ENCODE peak calls at places on chromosome 21, in ten cellular contexts. One of them, this sample, is unnamed.

GRCh38 chr21:40016667-40017066 is 149.4 kb downstream of the PCP4 start:
- DNase-seq in stimulated activated CD4-positive, alpha-beta T cell treated with anti-CD3 and anti-CD28 coated beads, Interleukin-1b, Interleukin-23, amount 100 ng/mL, for 24 hours: no peak
- DNase-seq in activated T-cell treated with anti-CD3 and anti-CD28 coated beads, Interleukin-2, amount 50 U/mL, for 1 hour: no peak
- DNase-seq in fibroblast of pulmonary artery: no peak
- DNase-seq in NCI-H774: no peak
- DNase-seq in CD4-positive, CD25-positive, alpha-beta regulatory T cell: no peak
- DNase-seq in upper lobe of left lung: no peak
- DNase-seq in transverse colon: no peak
- DNase-seq in B cell: no peak
- DNase-seq in SK-MEL-5: no peak
- DNase-seq in this sample: no peak

GRCh38 chr21:26939532-26940181 is 27.2 kb downstream of the ADAMTS5 start:
- DNase-seq in upper lobe of left lung: no peak
- DNase-seq in SK-MEL-5: no peak
- DNase-seq in fibroblast of pulmonary artery: no peak
- DNase-seq in NCI-H774: no peak
- DNase-seq in stimulated activated CD4-positive, alpha-beta T cell treated with anti-CD3 and anti-CD28 coated beads, Interleukin-1b, Interleukin-23, amount 100 ng/mL, for 24 hours: no peak
- DNase-seq in activated T-cell treated with anti-CD3 and anti-CD28 coated beads, Interleukin-2, amount 50 U/mL, for 1 hour: no peak
- DNase-seq in B cell: no peak
- DNase-seq in transverse colon: no peak
- DNase-seq in CD4-positive, CD25-positive, alpha-beta regulatory T cell: no peak
- DNase-seq in this sample: no peak

GRCh38 chr21:15010645-15011044 is 54.2 kb downstream of the NRIP1 start:
- DNase-seq in SK-MEL-5: no peak
- DNase-seq in transverse colon: no peak
- DNase-seq in fibroblast of pulmonary artery: no peak
- DNase-seq in activated T-cell treated with anti-CD3 and anti-CD28 coated beads, Interleukin-2, amount 50 U/mL, for 1 hour: no peak
- DNase-seq in upper lobe of left lung: no peak
- DNase-seq in stimulated activated CD4-positive, alpha-beta T cell treated with anti-CD3 and anti-CD28 coated beads, Interleukin-1b, Interleukin-23, amount 100 ng/mL, for 24 hours: no peak
- DNase-seq in CD4-positive, CD25-positive, alpha-beta regulatory T cell: no peak
- DNase-seq in B cell: no peak
- DNase-seq in NCI-H774: no peak
- DNase-seq in this sample: no peak

GRCh38 chr21:44087426-44088400 is 19.5 kb upstream of the PWP2 start:
- DNase-seq in SK-MEL-5: no peak
- DNase-seq in NCI-H774: no peak
- DNase-seq in B cell: no peak
- DNase-seq in upper lobe of left lung: peak
- DNase-seq in CD4-positive, CD25-positive, alpha-beta regulatory T cell: no peak
- DNase-seq in fibroblast of pulmonary artery: no peak
- DNase-seq in activated T-cell treated with anti-CD3 and anti-CD28 coated beads, Interleukin-2, amount 50 U/mL, for 1 hour: no peak
- DNase-seq in transverse colon: no peak
- DNase-seq in stimulated activated CD4-positive, alpha-beta T cell treated with anti-CD3 and anti-CD28 coated beads, Interleukin-1b, Interleukin-23, amount 100 ng/mL, for 24 hours: no peak
- DNase-seq in this sample: no peak

GRCh38 chr21:19507682-19508260 is 1104.2 kb upstream of the TMPRSS15 start:
- DNase-seq in NCI-H774: no peak
- DNase-seq in activated T-cell treated with anti-CD3 and anti-CD28 coated beads, Interleukin-2, amount 50 U/mL, for 1 hour: no peak
- DNase-seq in CD4-positive, CD25-positive, alpha-beta regulatory T cell: no peak
- DNase-seq in upper lobe of left lung: no peak
- DNase-seq in stimulated activated CD4-positive, alpha-beta T cell treated with anti-CD3 and anti-CD28 coated beads, Interleukin-1b, Interleukin-23, amount 100 ng/mL, for 24 hours: no peak
- DNase-seq in B cell: no peak
- DNase-seq in fibroblast of pulmonary artery: peak
- DNase-seq in transverse colon: no peak
- DNase-seq in SK-MEL-5: peak
- DNase-seq in this sample: no peak

GRCh38 chr21:42252778-42253340 is 33.9 kb downstream of the ABCG1 start:
- DNase-seq in B cell: no peak
- DNase-seq in fibroblast of pulmonary artery: no peak
- DNase-seq in NCI-H774: no peak
- DNase-seq in CD4-positive, CD25-positive, alpha-beta regulatory T cell: no peak
- DNase-seq in activated T-cell treated with anti-CD3 and anti-CD28 coated beads, Interleukin-2, amount 50 U/mL, for 1 hour: no peak
- DNase-seq in upper lobe of left lung: no peak
- DNase-seq in SK-MEL-5: no peak
- DNase-seq in stimulated activated CD4-positive, alpha-beta T cell treated with anti-CD3 and anti-CD28 coated beads, Interleukin-1b, Interleukin-23, amount 100 ng/mL, for 24 hours: no peak
- DNase-seq in transverse colon: peak
- DNase-seq in this sample: no peak

GRCh38 chr21:36705679-36706481 is 7.0 kb downstream of the SIM2 start:
- DNase-seq in fibroblast of pulmonary artery: no peak
- DNase-seq in SK-MEL-5: no peak
- DNase-seq in activated T-cell treated with anti-CD3 and anti-CD28 coated beads, Interleukin-2, amount 50 U/mL, for 1 hour: no peak
- DNase-seq in stimulated activated CD4-positive, alpha-beta T cell treated with anti-CD3 and anti-CD28 coated beads, Interleukin-1b, Interleukin-23, amount 100 ng/mL, for 24 hours: no peak
- DNase-seq in B cell: no peak
- DNase-seq in upper lobe of left lung: peak
- DNase-seq in transverse colon: no peak
- DNase-seq in CD4-positive, CD25-positive, alpha-beta regulatory T cell: no peak
- DNase-seq in NCI-H774: no peak
- DNase-seq in this sample: no peak

GRCh38 chr21:44929242-44929798 is 8.6 kb upstream of the ITGB2 start:
- DNase-seq in activated T-cell treated with anti-CD3 and anti-CD28 coated beads, Interleukin-2, amount 50 U/mL, for 1 hour: no peak
- DNase-seq in CD4-positive, CD25-positive, alpha-beta regulatory T cell: no peak
- DNase-seq in B cell: no peak
- DNase-seq in SK-MEL-5: no peak
- DNase-seq in transverse colon: no peak
- DNase-seq in upper lobe of left lung: no peak
- DNase-seq in stimulated activated CD4-positive, alpha-beta T cell treated with anti-CD3 and anti-CD28 coated beads, Interleukin-1b, Interleukin-23, amount 100 ng/mL, for 24 hours: no peak
- DNase-seq in NCI-H774: no peak
- DNase-seq in fibroblast of pulmonary artery: peak
- DNase-seq in this sample: no peak

GRCh38 chr21:16176570-16176969 is 446.8 kb downstream of the USP25 start:
- DNase-seq in stimulated activated CD4-positive, alpha-beta T cell treated with anti-CD3 and anti-CD28 coated beads, Interleukin-1b, Interleukin-23, amount 100 ng/mL, for 24 hours: no peak
- DNase-seq in fibroblast of pulmonary artery: no peak
- DNase-seq in SK-MEL-5: no peak
- DNase-seq in upper lobe of left lung: no peak
- DNase-seq in NCI-H774: no peak
- DNase-seq in transverse colon: no peak
- DNase-seq in activated T-cell treated with anti-CD3 and anti-CD28 coated beads, Interleukin-2, amount 50 U/mL, for 1 hour: no peak
- DNase-seq in CD4-positive, CD25-positive, alpha-beta regulatory T cell: no peak
- DNase-seq in B cell: no peak
- DNase-seq in this sample: no peak

GRCh38 chr21:44836349-44836665 is 18.4 kb upstream of the SUMO3 start:
- DNase-seq in fibroblast of pulmonary artery: no peak
- DNase-seq in B cell: no peak
- DNase-seq in upper lobe of left lung: no peak
- DNase-seq in stimulated activated CD4-positive, alpha-beta T cell treated with anti-CD3 and anti-CD28 coated beads, Interleukin-1b, Interleukin-23, amount 100 ng/mL, for 24 hours: no peak
- DNase-seq in SK-MEL-5: no peak
- DNase-seq in NCI-H774: no peak
- DNase-seq in CD4-positive, CD25-positive, alpha-beta regulatory T cell: no peak
- DNase-seq in transverse colon: no peak
- DNase-seq in activated T-cell treated with anti-CD3 and anti-CD28 coated beads, Interleukin-2, amount 50 U/mL, for 1 hour: no peak
- DNase-seq in this sample: no peak

GRCh38 chr21:18244721-18245486 is at the start of gene CHODL:
- DNase-seq in B cell: no peak
- DNase-seq in NCI-H774: no peak
- DNase-seq in upper lobe of left lung: no peak
- DNase-seq in transverse colon: no peak
- DNase-seq in CD4-positive, CD25-positive, alpha-beta regulatory T cell: no peak
- DNase-seq in stimulated activated CD4-positive, alpha-beta T cell treated with anti-CD3 and anti-CD28 coated beads, Interleukin-1b, Interleukin-23, amount 100 ng/mL, for 24 hours: no peak
- DNase-seq in fibroblast of pulmonary artery: no peak
- DNase-seq in activated T-cell treated with anti-CD3 and anti-CD28 coated beads, Interleukin-2, amount 50 U/mL, for 1 hour: no peak
- DNase-seq in SK-MEL-5: no peak
- DNase-seq in this sample: no peak

GRCh38 chr21:33021150-33021549 is 4.6 kb upstream of the OLIG2 start:
- DNase-seq in SK-MEL-5: no peak
- DNase-seq in stimulated activated CD4-positive, alpha-beta T cell treated with anti-CD3 and anti-CD28 coated beads, Interleukin-1b, Interleukin-23, amount 100 ng/mL, for 24 hours: no peak
- DNase-seq in B cell: peak
- DNase-seq in upper lobe of left lung: no peak
- DNase-seq in activated T-cell treated with anti-CD3 and anti-CD28 coated beads, Interleukin-2, amount 50 U/mL, for 1 hour: no peak
- DNase-seq in transverse colon: no peak
- DNase-seq in fibroblast of pulmonary artery: no peak
- DNase-seq in CD4-positive, CD25-positive, alpha-beta regulatory T cell: no peak
- DNase-seq in NCI-H774: no peak
- DNase-seq in this sample: no peak